ENCODE peak calls at places on chromosomes 11 and 22, in seven cellular contexts. One of them, this sample, is unnamed. For H3K4me1, the result is how much of the 10 kb centered on the place peaks cover.

GRCh38 chr11:65663634-65664200 is 1.0 kb upstream of the RELA start:
- DNase-seq in right lobe of liver: peak
- DNase-seq in body of pancreas: no peak
- DNase-seq in adrenal gland: peak
- DNase-seq in breast epithelium: no peak
- DNase-seq in lower lobe of right lung: peak
- DNase-seq in DND-41: peak
- DNase-seq in this sample: peak

GRCh38 chr11:69533296-69534165 is 52.1 kb downstream of the LINC01488 start:
- DNase-seq in right lobe of liver: no peak
- DNase-seq in body of pancreas: no peak
- DNase-seq in adrenal gland: no peak
- DNase-seq in breast epithelium: no peak
- DNase-seq in lower lobe of right lung: peak
- DNase-seq in DND-41: no peak
- DNase-seq in this sample: no peak

GRCh38 chr22:22817468-22818201 is 70.0 kb upstream of the IGLL5 start:
- DNase-seq in right lobe of liver: no peak
- DNase-seq in body of pancreas: no peak
- DNase-seq in adrenal gland: no peak
- DNase-seq in breast epithelium: no peak
- DNase-seq in lower lobe of right lung: no peak
- DNase-seq in DND-41: no peak
- DNase-seq in this sample: no peak

GRCh38 chr11:132595711-132596111 is 936.6 kb downstream of the OPCML start:
- DNase-seq in right lobe of liver: no peak
- DNase-seq in body of pancreas: no peak
- DNase-seq in adrenal gland: no peak
- DNase-seq in breast epithelium: no peak
- DNase-seq in lower lobe of right lung: no peak
- DNase-seq in DND-41: no peak
- DNase-seq in this sample: no peak

GRCh38 chr22:47168900-47169800 is 406.7 kb downstream of the TBC1D22A start:
- DNase-seq in right lobe of liver: peak
- DNase-seq in body of pancreas: peak
- DNase-seq in adrenal gland: peak
- DNase-seq in breast epithelium: no peak
- DNase-seq in lower lobe of right lung: peak
- DNase-seq in DND-41: no peak
- DNase-seq in this sample: peak

GRCh38 chr11:102244681-102245409 is 72.4 kb upstream of the BIRC3 start:
- DNase-seq in right lobe of liver: no peak
- DNase-seq in body of pancreas: no peak
- DNase-seq in adrenal gland: no peak
- DNase-seq in breast epithelium: peak
- DNase-seq in lower lobe of right lung: no peak
- DNase-seq in DND-41: no peak
- DNase-seq in this sample: no peak

GRCh38 chr11:78646564-78647185 is 72.0 kb upstream of the NARS2 start:
- DNase-seq in right lobe of liver: peak
- DNase-seq in body of pancreas: peak
- DNase-seq in adrenal gland: peak
- DNase-seq in breast epithelium: peak
- DNase-seq in lower lobe of right lung: no peak
- DNase-seq in DND-41: peak
- DNase-seq in this sample: no peak

GRCh38 chr11:70230151-70230839 is 27.2 kb downstream of the FADD start:
- DNase-seq in right lobe of liver: no peak
- DNase-seq in body of pancreas: no peak
- DNase-seq in adrenal gland: no peak
- DNase-seq in breast epithelium: no peak
- DNase-seq in lower lobe of right lung: no peak
- DNase-seq in DND-41: no peak
- DNase-seq in this sample: no peak

GRCh38 chr11:27464155-27464759 is 8.3 kb downstream of the LGR4 start:
- DNase-seq in right lobe of liver: no peak
- DNase-seq in body of pancreas: peak
- DNase-seq in adrenal gland: no peak
- DNase-seq in breast epithelium: peak
- DNase-seq in lower lobe of right lung: no peak
- DNase-seq in DND-41: no peak
- DNase-seq in this sample: no peak

GRCh38 chr22:20130739-20131592 is 638 bp upstream of the ZDHHC8 start:
- DNase-seq in right lobe of liver: peak
- DNase-seq in body of pancreas: peak
- DNase-seq in adrenal gland: peak
- DNase-seq in breast epithelium: peak
- DNase-seq in lower lobe of right lung: peak
- DNase-seq in DND-41: peak
- DNase-seq in this sample: peak

GRCh38 chr11:78057462-78058055 is 6.1 kb upstream of the THRSP start:
- DNase-seq in right lobe of liver: peak
- DNase-seq in body of pancreas: no peak
- DNase-seq in adrenal gland: no peak
- DNase-seq in breast epithelium: no peak
- DNase-seq in lower lobe of right lung: no peak
- DNase-seq in DND-41: no peak
- DNase-seq in this sample: no peak

GRCh38 chr22:30249049-30250038 is 2.8 kb upstream of the LIF start:
- DNase-seq in right lobe of liver: no peak
- DNase-seq in body of pancreas: no peak
- DNase-seq in adrenal gland: no peak
- DNase-seq in breast epithelium: no peak
- DNase-seq in lower lobe of right lung: no peak
- DNase-seq in DND-41: no peak
- DNase-seq in this sample: peak

GRCh38 chr11:66800720-66801428 is 42.4 kb upstream of the RCE1 start:
- DNase-seq in right lobe of liver: no peak
- DNase-seq in body of pancreas: no peak
- DNase-seq in adrenal gland: no peak
- DNase-seq in breast epithelium: no peak
- DNase-seq in lower lobe of right lung: no peak
- DNase-seq in DND-41: no peak
- DNase-seq in this sample: no peak

GRCh38 chr11:46050065-46050464 is 71.2 kb downstream of the PHF21A start:
- DNase-seq in right lobe of liver: no peak
- DNase-seq in body of pancreas: peak
- DNase-seq in adrenal gland: peak
- DNase-seq in breast epithelium: no peak
- DNase-seq in lower lobe of right lung: peak
- DNase-seq in DND-41: no peak
- DNase-seq in this sample: peak

GRCh38 chr11:123473941-123474668 is 44.0 kb downstream of the GRAMD1B start:
- DNase-seq in right lobe of liver: no peak
- DNase-seq in body of pancreas: no peak
- DNase-seq in adrenal gland: no peak
- DNase-seq in breast epithelium: no peak
- DNase-seq in lower lobe of right lung: no peak
- DNase-seq in DND-41: no peak
- DNase-seq in this sample: no peak

GRCh38 chr11:45168366-45169130 is 22.1 kb downstream of the PRDM11 start:
- DNase-seq in right lobe of liver: no peak
- DNase-seq in body of pancreas: no peak
- DNase-seq in adrenal gland: no peak
- DNase-seq in breast epithelium: no peak
- DNase-seq in lower lobe of right lung: no peak
- DNase-seq in DND-41: no peak
- DNase-seq in this sample: no peak

GRCh38 chr11:33514079-33514690 is 186.4 kb downstream of the C11orf91 start:
- DNase-seq in right lobe of liver: no peak
- DNase-seq in body of pancreas: no peak
- DNase-seq in adrenal gland: no peak
- DNase-seq in breast epithelium: no peak
- DNase-seq in lower lobe of right lung: no peak
- DNase-seq in DND-41: no peak
- DNase-seq in this sample: no peak

GRCh38 chr22:35470903-35471321 is 69.7 kb upstream of the RASD2 start:
- DNase-seq in right lobe of liver: no peak
- DNase-seq in body of pancreas: no peak
- DNase-seq in adrenal gland: no peak
- DNase-seq in breast epithelium: no peak
- DNase-seq in lower lobe of right lung: no peak
- DNase-seq in DND-41: no peak
- DNase-seq in this sample: no peak

GRCh38 chr11:58788355-58789023 is 56.0 kb downstream of the GLYATL2 start:
- DNase-seq in right lobe of liver: peak
- DNase-seq in body of pancreas: peak
- DNase-seq in adrenal gland: peak
- DNase-seq in breast epithelium: no peak
- DNase-seq in lower lobe of right lung: no peak
- DNase-seq in DND-41: peak
- DNase-seq in this sample: no peak

GRCh38 chr11:88175004-88175706 is at the start of gene RAB38:
- DNase-seq in right lobe of liver: peak
- DNase-seq in body of pancreas: peak
- DNase-seq in adrenal gland: peak
- DNase-seq in breast epithelium: peak
- DNase-seq in lower lobe of right lung: peak
- DNase-seq in DND-41: no peak
- DNase-seq in this sample: peak

DNA sequence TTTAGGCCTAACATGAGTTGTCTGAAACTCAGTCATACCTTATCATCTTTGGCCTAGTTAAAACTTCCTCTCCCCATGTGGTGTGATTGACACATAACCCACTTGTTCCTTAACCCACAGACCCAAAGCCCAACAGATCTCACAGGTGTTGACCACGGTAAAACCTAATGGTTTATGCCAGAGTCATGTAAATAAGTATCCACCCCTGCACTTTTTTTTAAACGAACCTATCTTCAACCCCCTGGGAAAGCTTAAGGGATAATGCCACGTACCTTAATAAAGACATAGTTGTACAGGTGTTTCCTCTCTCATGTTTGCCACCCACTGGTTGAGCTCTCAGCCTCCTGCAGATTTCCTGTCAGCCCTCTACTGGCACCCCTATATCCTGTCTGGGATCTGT is 709.3 kb upstream of the CCDC179 start:
- DNase-seq in right lobe of liver: no peak
- DNase-seq in body of pancreas: no peak
- DNase-seq in adrenal gland: no peak
- DNase-seq in breast epithelium: no peak
- DNase-seq in lower lobe of right lung: no peak
- DNase-seq in DND-41: peak
- DNase-seq in this sample: no peak
- H3K4me1 ChIP-seq in right lobe of liver: under half
- H3K4me1 ChIP-seq in body of pancreas: under half
- H3K4me1 ChIP-seq in adrenal gland: under half
- H3K4me1 ChIP-seq in breast epithelium: under half
- H3K4me1 ChIP-seq in lower lobe of right lung: under half
- H3K4me1 ChIP-seq in DND-41: half or more
- H3K4me1 ChIP-seq in this sample: under half

GRCh38 chr11:6663794-6664478 is 8.3 kb upstream of the DCHS1 start:
- DNase-seq in right lobe of liver: no peak
- DNase-seq in body of pancreas: no peak
- DNase-seq in adrenal gland: no peak
- DNase-seq in breast epithelium: no peak
- DNase-seq in lower lobe of right lung: no peak
- DNase-seq in DND-41: no peak
- DNase-seq in this sample: no peak
- H3K27ac ChIP-seq in right lobe of liver: no peak
- H3K27ac ChIP-seq in body of pancreas: no peak
- H3K27ac ChIP-seq in adrenal gland: no peak
- H3K27ac ChIP-seq in breast epithelium: no peak
- H3K27ac ChIP-seq in lower lobe of right lung: no peak
- H3K27ac ChIP-seq in DND-41: no peak
- H3K27ac ChIP-seq in this sample: no peak

DNA sequence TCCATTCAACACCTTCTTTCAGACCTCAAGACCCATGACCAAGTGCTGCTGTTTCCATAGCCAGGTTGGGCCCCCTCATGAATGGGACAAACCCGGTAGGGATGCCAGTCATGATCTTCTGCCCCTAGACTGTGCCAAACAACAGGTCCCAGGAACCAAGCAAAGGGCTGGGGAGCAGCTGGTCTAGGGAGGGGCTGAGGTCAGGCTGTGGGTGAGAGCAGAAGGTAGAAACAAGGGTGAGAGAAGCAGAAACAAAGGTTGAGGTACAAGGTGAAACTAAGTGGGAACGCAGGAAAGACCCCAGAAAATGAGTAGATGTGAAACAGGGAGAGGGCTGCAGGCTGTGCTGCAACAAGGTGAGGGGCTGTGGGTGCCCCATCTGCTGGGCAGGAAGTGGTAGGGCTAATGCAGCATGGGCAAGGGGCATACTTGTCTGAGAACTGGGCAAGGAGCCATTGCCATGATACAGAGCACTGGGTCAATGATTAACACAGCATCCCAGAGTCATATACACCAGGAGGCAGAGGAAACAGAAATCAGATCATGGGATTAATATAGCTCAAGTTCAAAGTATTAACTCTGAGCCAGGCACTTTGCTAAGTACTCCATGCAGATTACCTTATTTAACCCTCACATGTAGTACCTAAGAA is 45.9 kb downstream of the SLC1A2 start:
- DNase-seq in right lobe of liver: no peak
- DNase-seq in body of pancreas: peak
- DNase-seq in adrenal gland: no peak
- DNase-seq in breast epithelium: no peak
- DNase-seq in lower lobe of right lung: no peak
- DNase-seq in DND-41: no peak
- DNase-seq in this sample: no peak
- TF ChIP-seq CTCF in right lobe of liver: peak
- TF ChIP-seq CTCF in body of pancreas: peak
- TF ChIP-seq CTCF in adrenal gland: no peak
- TF ChIP-seq CTCF in breast epithelium: no peak
- TF ChIP-seq CTCF in lower lobe of right lung: no peak
- TF ChIP-seq CTCF in DND-41: peak
- TF ChIP-seq CTCF in this sample: no peak

GRCh38 chr11:115499891-115500290 is 4.3 kb downstream of the CADM1 start:
- DNase-seq in right lobe of liver: no peak
- DNase-seq in body of pancreas: no peak
- DNase-seq in adrenal gland: no peak
- DNase-seq in breast epithelium: no peak
- DNase-seq in lower lobe of right lung: no peak
- DNase-seq in DND-41: no peak
- DNase-seq in this sample: no peak

GRCh38 chr11:115497303-115497702 is 6.9 kb downstream of the CADM1 start:
- DNase-seq in right lobe of liver: no peak
- DNase-seq in body of pancreas: no peak
- DNase-seq in adrenal gland: no peak
- DNase-seq in breast epithelium: no peak
- DNase-seq in lower lobe of right lung: no peak
- DNase-seq in DND-41: no peak
- DNase-seq in this sample: no peak

GRCh38 chr11:115500547-115501503 is 3.4 kb downstream of the CADM1 start:
- DNase-seq in right lobe of liver: no peak
- DNase-seq in body of pancreas: no peak
- DNase-seq in adrenal gland: no peak
- DNase-seq in breast epithelium: no peak
- DNase-seq in lower lobe of right lung: no peak
- DNase-seq in DND-41: no peak
- DNase-seq in this sample: no peak

GRCh38 chr11:115498354-115498753 is 5.9 kb downstream of the CADM1 start:
- DNase-seq in right lobe of liver: no peak
- DNase-seq in body of pancreas: no peak
- DNase-seq in adrenal gland: no peak
- DNase-seq in breast epithelium: no peak
- DNase-seq in lower lobe of right lung: no peak
- DNase-seq in DND-41: no peak
- DNase-seq in this sample: no peak

GRCh38 chr11:115499241-115499799 is 4.9 kb downstream of the CADM1 start:
- DNase-seq in right lobe of liver: peak
- DNase-seq in body of pancreas: no peak
- DNase-seq in adrenal gland: peak
- DNase-seq in breast epithelium: no peak
- DNase-seq in lower lobe of right lung: no peak
- DNase-seq in DND-41: no peak
- DNase-seq in this sample: no peak
- H3K4me1 ChIP-seq in right lobe of liver: half or more
- H3K4me1 ChIP-seq in body of pancreas: under half
- H3K4me1 ChIP-seq in adrenal gland: under half
- H3K4me1 ChIP-seq in breast epithelium: under half
- H3K4me1 ChIP-seq in lower lobe of right lung: half or more
- H3K4me1 ChIP-seq in DND-41: under half
- H3K4me1 ChIP-seq in this sample: under half